ENCODE peak calls at places on chromosome 22, in nine cellular contexts. One of them, this sample, is unnamed.

GRCh38 chr22:29390270-29390669 is 1.9 kb upstream of the AP1B1 start:
- DNase-seq in MCF 10A: no peak
- DNase-seq in endothelial cell: no peak
- DNase-seq in EH: no peak
- DNase-seq in posterior cingulate gyrus: no peak
- DNase-seq in memory B cell: no peak
- DNase-seq in A549: no peak
- DNase-seq in cardiac muscle cell: no peak
- DNase-seq in fibroblast of pulmonary artery: no peak
- DNase-seq in this sample: no peak

GRCh38 chr22:49659281-49659923 is 168.3 kb downstream of the BRD1 start:
- DNase-seq in posterior cingulate gyrus: peak; percentile 77
- DNase-seq in endothelial cell: no peak
- DNase-seq in A549: no peak
- DNase-seq in cardiac muscle cell: no peak
- DNase-seq in MCF 10A: no peak
- DNase-seq in fibroblast of pulmonary artery: no peak
- DNase-seq in memory B cell: no peak
- DNase-seq in EH: no peak
- DNase-seq in this sample: peak; percentile 67

GRCh38 chr22:27541831-27542230 is 259.7 kb downstream of the MN1 start:
- DNase-seq in posterior cingulate gyrus: no peak
- DNase-seq in A549: no peak
- DNase-seq in EH: no peak
- DNase-seq in fibroblast of pulmonary artery: no peak
- DNase-seq in memory B cell: no peak
- DNase-seq in MCF 10A: no peak
- DNase-seq in cardiac muscle cell: no peak
- DNase-seq in endothelial cell: no peak
- DNase-seq in this sample: no peak

GRCh38 chr22:35552186-35552842 is 11.7 kb downstream of the RASD2 start:
- DNase-seq in MCF 10A: no peak
- DNase-seq in EH: no peak
- DNase-seq in endothelial cell: peak; percentile 38
- DNase-seq in memory B cell: peak; percentile 31
- DNase-seq in A549: peak; percentile 53
- DNase-seq in fibroblast of pulmonary artery: no peak
- DNase-seq in cardiac muscle cell: peak; percentile 43
- DNase-seq in posterior cingulate gyrus: no peak
- DNase-seq in this sample: no peak

GRCh38 chr22:42300286-42301071 is 30.0 kb upstream of the TCF20 start:
- DNase-seq in A549: no peak
- DNase-seq in fibroblast of pulmonary artery: no peak
- DNase-seq in endothelial cell: no peak
- DNase-seq in EH: no peak
- DNase-seq in cardiac muscle cell: no peak
- DNase-seq in memory B cell: peak; percentile 58
- DNase-seq in posterior cingulate gyrus: no peak
- DNase-seq in MCF 10A: peak; percentile 77
- DNase-seq in this sample: no peak

GRCh38 chr22:42905217-42905616 is 48.1 kb upstream of the ARFGAP3 start:
- DNase-seq in EH: no peak
- DNase-seq in fibroblast of pulmonary artery: no peak
- DNase-seq in posterior cingulate gyrus: no peak
- DNase-seq in endothelial cell: no peak
- DNase-seq in cardiac muscle cell: no peak
- DNase-seq in MCF 10A: no peak
- DNase-seq in A549: no peak
- DNase-seq in memory B cell: no peak
- DNase-seq in this sample: no peak

GRCh38 chr22:46968359-46968740 is 205.9 kb downstream of the TBC1D22A start:
- DNase-seq in fibroblast of pulmonary artery: no peak
- DNase-seq in MCF 10A: no peak
- DNase-seq in posterior cingulate gyrus: peak; percentile 53
- DNase-seq in A549: no peak
- DNase-seq in memory B cell: no peak
- DNase-seq in cardiac muscle cell: no peak
- DNase-seq in endothelial cell: no peak
- DNase-seq in EH: no peak
- DNase-seq in this sample: no peak

GRCh38 chr22:46150615-46151423 is 493 bp downstream of the PPARA start:
- DNase-seq in fibroblast of pulmonary artery: no peak
- DNase-seq in endothelial cell: peak; percentile 40
- DNase-seq in EH: peak; percentile 27
- DNase-seq in A549: peak; percentile 31
- DNase-seq in posterior cingulate gyrus: peak; percentile 87
- DNase-seq in MCF 10A: no peak
- DNase-seq in memory B cell: peak; percentile 65
- DNase-seq in cardiac muscle cell: peak; percentile 8
- DNase-seq in this sample: peak; percentile 82

GRCh38 chr22:20237480-20238440 is 30.4 kb downstream of the RTN4R start:
- DNase-seq in A549: no peak
- DNase-seq in EH: no peak
- DNase-seq in cardiac muscle cell: no peak
- DNase-seq in endothelial cell: no peak
- DNase-seq in memory B cell: no peak
- DNase-seq in fibroblast of pulmonary artery: no peak
- DNase-seq in MCF 10A: peak; percentile 20
- DNase-seq in posterior cingulate gyrus: no peak
- DNase-seq in this sample: no peak

GRCh38 chr22:20619042-20619892 is 111.9 kb downstream of the MED15 start:
- DNase-seq in cardiac muscle cell: no peak
- DNase-seq in A549: no peak
- DNase-seq in MCF 10A: no peak
- DNase-seq in fibroblast of pulmonary artery: no peak
- DNase-seq in posterior cingulate gyrus: peak; percentile 12
- DNase-seq in EH: no peak
- DNase-seq in endothelial cell: no peak
- DNase-seq in memory B cell: no peak
- DNase-seq in this sample: peak; percentile 7

GRCh38 chr22:32534252-32535215 is 59.9 kb downstream of the FBXO7 start:
- DNase-seq in EH: peak; percentile 91
- DNase-seq in memory B cell: no peak
- DNase-seq in cardiac muscle cell: no peak
- DNase-seq in endothelial cell: no peak
- DNase-seq in fibroblast of pulmonary artery: no peak
- DNase-seq in A549: no peak
- DNase-seq in MCF 10A: no peak
- DNase-seq in posterior cingulate gyrus: no peak
- DNase-seq in this sample: no peak

GRCh38 chr22:29108137-29108536 is 35.3 kb downstream of the KREMEN1 start:
- DNase-seq in fibroblast of pulmonary artery: peak; percentile 33
- DNase-seq in EH: peak; percentile 90
- DNase-seq in posterior cingulate gyrus: no peak
- DNase-seq in cardiac muscle cell: peak; percentile 70
- DNase-seq in memory B cell: no peak
- DNase-seq in endothelial cell: no peak
- DNase-seq in A549: peak; percentile 25
- DNase-seq in MCF 10A: peak; percentile 40
- DNase-seq in this sample: no peak

GRCh38 chr22:25380141-25380747 is 160.8 kb downstream of the CRYBB2 start:
- DNase-seq in MCF 10A: no peak
- DNase-seq in fibroblast of pulmonary artery: no peak
- DNase-seq in posterior cingulate gyrus: peak; percentile 70
- DNase-seq in endothelial cell: no peak
- DNase-seq in EH: no peak
- DNase-seq in memory B cell: no peak
- DNase-seq in A549: no peak
- DNase-seq in cardiac muscle cell: no peak
- DNase-seq in this sample: no peak

GRCh38 chr22:38697055-38697980 is 3.4 kb downstream of the JOSD1 start:
- DNase-seq in fibroblast of pulmonary artery: peak; percentile 78
- DNase-seq in MCF 10A: no peak
- DNase-seq in A549: no peak
- DNase-seq in EH: peak; percentile 51
- DNase-seq in endothelial cell: no peak
- DNase-seq in cardiac muscle cell: peak; percentile 80
- DNase-seq in posterior cingulate gyrus: no peak
- DNase-seq in memory B cell: no peak
- DNase-seq in this sample: no peak

GRCh38 chr22:49362393-49362792 is 465.3 kb downstream of the BRD1 start:
- DNase-seq in EH: no peak
- DNase-seq in A549: no peak
- DNase-seq in MCF 10A: no peak
- DNase-seq in fibroblast of pulmonary artery: no peak
- DNase-seq in cardiac muscle cell: no peak
- DNase-seq in memory B cell: no peak
- DNase-seq in endothelial cell: no peak
- DNase-seq in posterior cingulate gyrus: no peak
- DNase-seq in this sample: peak; percentile 20

GRCh38 chr22:45684169-45684568 is 12.5 kb downstream of the ATXN10 start:
- DNase-seq in posterior cingulate gyrus: no peak
- DNase-seq in A549: no peak
- DNase-seq in memory B cell: no peak
- DNase-seq in MCF 10A: no peak
- DNase-seq in EH: peak; percentile 43
- DNase-seq in fibroblast of pulmonary artery: peak; percentile 14
- DNase-seq in cardiac muscle cell: no peak
- DNase-seq in endothelial cell: no peak
- DNase-seq in this sample: no peak

GRCh38 chr22:46002757-46003270 is 25.9 kb upstream of the WNT7B start:
- DNase-seq in MCF 10A: peak; percentile 34
- DNase-seq in cardiac muscle cell: no peak
- DNase-seq in EH: peak; percentile 96
- DNase-seq in posterior cingulate gyrus: peak; percentile 63
- DNase-seq in A549: peak; percentile 38
- DNase-seq in fibroblast of pulmonary artery: peak; percentile 38
- DNase-seq in endothelial cell: no peak
- DNase-seq in memory B cell: no peak
- DNase-seq in this sample: no peak

GRCh38 chr22:20877715-20878114 is 18.9 kb downstream of the SNAP29 start:
- DNase-seq in A549: no peak
- DNase-seq in MCF 10A: no peak
- DNase-seq in fibroblast of pulmonary artery: no peak
- DNase-seq in EH: no peak
- DNase-seq in endothelial cell: no peak
- DNase-seq in memory B cell: no peak
- DNase-seq in posterior cingulate gyrus: peak; percentile 90
- DNase-seq in cardiac muscle cell: no peak
- DNase-seq in this sample: no peak

GRCh38 chr22:49640366-49641095 is 187.1 kb downstream of the BRD1 start:
- DNase-seq in endothelial cell: no peak
- DNase-seq in posterior cingulate gyrus: no peak
- DNase-seq in fibroblast of pulmonary artery: no peak
- DNase-seq in A549: no peak
- DNase-seq in memory B cell: no peak
- DNase-seq in EH: no peak
- DNase-seq in MCF 10A: no peak
- DNase-seq in cardiac muscle cell: no peak
- DNase-seq in this sample: no peak

GRCh38 chr22:47773635-47774034 is 1011.2 kb downstream of the TBC1D22A start:
- DNase-seq in MCF 10A: no peak
- DNase-seq in A549: no peak
- DNase-seq in fibroblast of pulmonary artery: no peak
- DNase-seq in endothelial cell: no peak
- DNase-seq in cardiac muscle cell: no peak
- DNase-seq in memory B cell: no peak
- DNase-seq in EH: no peak
- DNase-seq in posterior cingulate gyrus: no peak
- DNase-seq in this sample: no peak

GRCh38 chr22:44085743-44086741 is 61.9 kb downstream of the PARVB start:
- DNase-seq in A549: peak; percentile 57
- DNase-seq in memory B cell: peak; percentile 46
- DNase-seq in cardiac muscle cell: peak; percentile 63
- DNase-seq in endothelial cell: peak; percentile 39
- DNase-seq in fibroblast of pulmonary artery: peak; percentile 75
- DNase-seq in MCF 10A: peak; percentile 88
- DNase-seq in EH: peak; percentile 48
- DNase-seq in posterior cingulate gyrus: no peak
- DNase-seq in this sample: no peak

GRCh38 chr22:38202437-38203089 is 769 bp downstream of the MAFF start:
- DNase-seq in endothelial cell: peak; percentile 65
- DNase-seq in MCF 10A: peak; percentile 81
- DNase-seq in memory B cell: peak; percentile 38
- DNase-seq in EH: peak; percentile 87
- DNase-seq in cardiac muscle cell: peak; percentile 94
- DNase-seq in A549: no peak
- DNase-seq in posterior cingulate gyrus: peak; percentile 93
- DNase-seq in fibroblast of pulmonary artery: peak; percentile 94
- DNase-seq in this sample: peak; percentile 92

GRCh38 chr22:19579880-19580279 is 55.7 kb upstream of the CLDN5 start:
- DNase-seq in MCF 10A: no peak
- DNase-seq in EH: no peak
- DNase-seq in endothelial cell: peak; percentile 58
- DNase-seq in A549: no peak
- DNase-seq in posterior cingulate gyrus: no peak
- DNase-seq in cardiac muscle cell: peak; percentile 19
- DNase-seq in memory B cell: no peak
- DNase-seq in fibroblast of pulmonary artery: no peak
- DNase-seq in this sample: no peak

GRCh38 chr22:27089303-27089702 is 431.9 kb downstream of the MIAT start:
- DNase-seq in cardiac muscle cell: no peak
- DNase-seq in posterior cingulate gyrus: no peak
- DNase-seq in memory B cell: no peak
- DNase-seq in A549: no peak
- DNase-seq in MCF 10A: no peak
- DNase-seq in endothelial cell: no peak
- DNase-seq in fibroblast of pulmonary artery: no peak
- DNase-seq in EH: no peak
- DNase-seq in this sample: no peak

GRCh38 chr22:46057762-46058420 is 80.9 kb upstream of the WNT7B start:
- DNase-seq in A549: no peak
- DNase-seq in cardiac muscle cell: peak; percentile 51
- DNase-seq in memory B cell: peak; percentile 48
- DNase-seq in fibroblast of pulmonary artery: peak; percentile 51
- DNase-seq in MCF 10A: peak; percentile 87
- DNase-seq in EH: peak; percentile 85
- DNase-seq in posterior cingulate gyrus: peak; percentile 89
- DNase-seq in endothelial cell: no peak
- DNase-seq in this sample: no peak

GRCh38 chr22:29112680-29113079 is 39.8 kb downstream of the KREMEN1 start:
- DNase-seq in cardiac muscle cell: no peak
- DNase-seq in fibroblast of pulmonary artery: no peak
- DNase-seq in MCF 10A: no peak
- DNase-seq in endothelial cell: no peak
- DNase-seq in posterior cingulate gyrus: no peak
- DNase-seq in memory B cell: no peak
- DNase-seq in A549: no peak
- DNase-seq in EH: no peak
- DNase-seq in this sample: no peak

GRCh38 chr22:45154383-45154782 is 9.3 kb upstream of the NUP50 start:
- DNase-seq in memory B cell: no peak
- DNase-seq in EH: peak; percentile 62
- DNase-seq in MCF 10A: no peak
- DNase-seq in fibroblast of pulmonary artery: peak; percentile 76
- DNase-seq in cardiac muscle cell: peak; percentile 81
- DNase-seq in A549: no peak
- DNase-seq in endothelial cell: no peak
- DNase-seq in posterior cingulate gyrus: no peak
- DNase-seq in this sample: no peak

GRCh38 chr22:39277135-39277607 is 32.4 kb upstream of the PDGFB start:
- DNase-seq in MCF 10A: peak; percentile 50
- DNase-seq in memory B cell: no peak
- DNase-seq in endothelial cell: no peak
- DNase-seq in EH: peak; percentile 90
- DNase-seq in posterior cingulate gyrus: no peak
- DNase-seq in cardiac muscle cell: peak; percentile 71
- DNase-seq in fibroblast of pulmonary artery: peak; percentile 53
- DNase-seq in A549: no peak
- DNase-seq in this sample: no peak

GRCh38 chr22:25682071-25682470 is 59.9 kb upstream of the MYO18B start:
- DNase-seq in endothelial cell: no peak
- DNase-seq in fibroblast of pulmonary artery: no peak
- DNase-seq in cardiac muscle cell: no peak
- DNase-seq in posterior cingulate gyrus: no peak
- DNase-seq in MCF 10A: no peak
- DNase-seq in memory B cell: no peak
- DNase-seq in EH: no peak
- DNase-seq in A549: no peak
- DNase-seq in this sample: no peak